ENCODE peak calls at places on chromosomes 13 and 19, in eight cellular contexts. One of them, this sample, is unnamed. For H3K27me3, the result is how much of the 10 kb centered on the place peaks cover.

GRCh38 chr19:32519023-32519422 is 62.0 kb upstream of the PDCD5 start:
- DNase-seq in lung: no peak
- DNase-seq in hepatocyte: no peak
- DNase-seq in AG04450: no peak
- DNase-seq in astrocyte: no peak
- DNase-seq in CD4-positive, alpha-beta T cell: no peak
- DNase-seq in psoas muscle: no peak
- DNase-seq in right lobe of liver: no peak
- DNase-seq in this sample: no peak

GRCh38 chr13:20049558-20050473 is 91.3 kb downstream of the ZMYM2 start:
- DNase-seq in lung: no peak
- DNase-seq in hepatocyte: no peak
- DNase-seq in AG04450: no peak
- DNase-seq in astrocyte: no peak
- DNase-seq in CD4-positive, alpha-beta T cell: no peak
- DNase-seq in psoas muscle: no peak
- DNase-seq in right lobe of liver: no peak
- DNase-seq in this sample: no peak

GRCh38 chr19:47786566-47786965 is 8.1 kb downstream of the SELENOW start:
- DNase-seq in lung: no peak
- DNase-seq in hepatocyte: no peak
- DNase-seq in AG04450: no peak
- DNase-seq in astrocyte: no peak
- DNase-seq in CD4-positive, alpha-beta T cell: no peak
- DNase-seq in psoas muscle: no peak
- DNase-seq in right lobe of liver: no peak
- DNase-seq in this sample: no peak

GRCh38 chr13:45527699-45528462 is 63.1 kb downstream of the COG3 start:
- DNase-seq in lung: no peak
- DNase-seq in hepatocyte: peak
- DNase-seq in AG04450: peak
- DNase-seq in astrocyte: no peak
- DNase-seq in CD4-positive, alpha-beta T cell: no peak
- DNase-seq in psoas muscle: no peak
- DNase-seq in right lobe of liver: no peak
- DNase-seq in this sample: peak

GRCh38 chr13:32023096-32023495 is 8.5 kb upstream of the FRY start:
- DNase-seq in lung: no peak
- DNase-seq in hepatocyte: no peak
- DNase-seq in AG04450: no peak
- DNase-seq in astrocyte: no peak
- DNase-seq in CD4-positive, alpha-beta T cell: no peak
- DNase-seq in psoas muscle: no peak
- DNase-seq in right lobe of liver: no peak
- DNase-seq in this sample: no peak

GRCh38 chr13:76980075-76980718 is 11.7 kb upstream of the CLN5 start:
- DNase-seq in lung: peak
- DNase-seq in hepatocyte: peak
- DNase-seq in AG04450: peak
- DNase-seq in astrocyte: peak
- DNase-seq in CD4-positive, alpha-beta T cell: peak
- DNase-seq in psoas muscle: peak
- DNase-seq in right lobe of liver: peak
- DNase-seq in this sample: peak

GRCh38 chr19:40525234-40526051 is 51.2 kb upstream of the SHKBP1 start:
- DNase-seq in lung: no peak
- DNase-seq in hepatocyte: no peak
- DNase-seq in AG04450: no peak
- DNase-seq in astrocyte: no peak
- DNase-seq in CD4-positive, alpha-beta T cell: no peak
- DNase-seq in psoas muscle: no peak
- DNase-seq in right lobe of liver: no peak
- DNase-seq in this sample: no peak

GRCh38 chr13:110116072-110116487 is 190.9 kb downstream of the COL4A1 start:
- DNase-seq in lung: peak
- DNase-seq in hepatocyte: peak
- DNase-seq in AG04450: no peak
- DNase-seq in astrocyte: no peak
- DNase-seq in CD4-positive, alpha-beta T cell: peak
- DNase-seq in psoas muscle: peak
- DNase-seq in right lobe of liver: peak
- DNase-seq in this sample: peak

GRCh38 chr19:49473868-49474544 is at the start of gene FLT3LG:
- DNase-seq in lung: peak
- DNase-seq in hepatocyte: peak
- DNase-seq in AG04450: no peak
- DNase-seq in astrocyte: no peak
- DNase-seq in CD4-positive, alpha-beta T cell: peak
- DNase-seq in psoas muscle: peak
- DNase-seq in right lobe of liver: peak
- DNase-seq in this sample: peak

GRCh38 chr13:75566658-75567057 is 17.1 kb downstream of the UCHL3 start:
- DNase-seq in lung: no peak
- DNase-seq in hepatocyte: peak
- DNase-seq in AG04450: no peak
- DNase-seq in astrocyte: peak
- DNase-seq in CD4-positive, alpha-beta T cell: no peak
- DNase-seq in psoas muscle: no peak
- DNase-seq in right lobe of liver: no peak
- DNase-seq in this sample: peak

GRCh38 chr13:90352763-90353162 is 994.7 kb upstream of the MIR17HG start:
- DNase-seq in lung: no peak
- DNase-seq in hepatocyte: no peak
- DNase-seq in AG04450: no peak
- DNase-seq in astrocyte: no peak
- DNase-seq in CD4-positive, alpha-beta T cell: no peak
- DNase-seq in psoas muscle: no peak
- DNase-seq in right lobe of liver: no peak
- DNase-seq in this sample: no peak

GRCh38 chr13:27276188-27276587 is 5.6 kb downstream of the RASL11A start:
- DNase-seq in lung: no peak
- DNase-seq in hepatocyte: no peak
- DNase-seq in AG04450: no peak
- DNase-seq in astrocyte: no peak
- DNase-seq in CD4-positive, alpha-beta T cell: no peak
- DNase-seq in psoas muscle: no peak
- DNase-seq in right lobe of liver: no peak
- DNase-seq in this sample: peak

GRCh38 chr19:44905437-44906160 is at the start of gene APOE:
- DNase-seq in lung: no peak
- DNase-seq in hepatocyte: peak
- DNase-seq in AG04450: no peak
- DNase-seq in astrocyte: no peak
- DNase-seq in CD4-positive, alpha-beta T cell: no peak
- DNase-seq in psoas muscle: no peak
- DNase-seq in right lobe of liver: peak
- DNase-seq in this sample: peak

DNA sequence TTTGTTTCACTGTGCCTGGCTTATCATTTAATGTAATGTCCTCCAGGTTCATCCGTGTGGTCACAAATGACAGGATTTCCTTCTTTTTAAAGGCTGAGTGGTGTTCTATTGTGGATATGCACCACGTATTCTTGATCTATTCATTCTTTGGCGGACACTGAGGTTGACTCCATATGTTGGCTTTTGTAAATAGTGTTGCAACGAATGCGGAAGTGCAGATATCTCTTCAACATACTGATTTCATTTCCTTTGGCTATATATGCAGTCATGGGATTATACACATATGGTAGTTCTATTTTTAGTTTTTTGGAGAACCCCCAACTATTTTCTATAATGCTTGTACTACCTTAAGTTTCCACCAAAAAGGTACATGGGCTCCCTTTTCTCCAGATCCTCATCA is 13.0 kb downstream of the OR7A5 start:
- DNase-seq in lung: no peak
- DNase-seq in hepatocyte: no peak
- DNase-seq in AG04450: no peak
- DNase-seq in astrocyte: no peak
- DNase-seq in CD4-positive, alpha-beta T cell: no peak
- DNase-seq in psoas muscle: no peak
- DNase-seq in right lobe of liver: no peak
- DNase-seq in this sample: no peak
- H3K27me3 ChIP-seq in lung: under half
- H3K27me3 ChIP-seq in hepatocyte: under half
- H3K27me3 ChIP-seq in AG04450: under half
- H3K27me3 ChIP-seq in astrocyte: under half
- H3K27me3 ChIP-seq in CD4-positive, alpha-beta T cell: under half
- H3K27me3 ChIP-seq in psoas muscle: under half
- H3K27me3 ChIP-seq in right lobe of liver: under half
- H3K27me3 ChIP-seq in this sample: under half

DNA sequence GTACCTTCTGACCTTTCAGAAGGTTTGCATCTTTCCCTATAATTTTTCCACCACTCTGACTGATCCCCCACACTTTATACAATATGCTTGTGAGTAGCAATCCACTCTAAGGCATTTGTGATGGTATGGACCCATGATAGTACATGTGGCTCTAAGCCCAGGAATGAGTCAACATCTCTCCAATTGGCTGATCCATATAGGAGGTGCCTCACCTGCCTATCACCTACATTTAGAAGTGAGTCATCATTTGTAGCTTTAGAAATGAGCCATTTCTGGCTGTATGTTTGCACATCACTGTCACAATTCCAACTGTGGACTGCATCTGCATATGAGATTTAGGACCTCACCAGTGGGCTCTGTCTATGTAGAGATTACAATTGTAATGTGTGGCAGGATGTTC is 133.1 kb upstream of the ZNF91 start:
- DNase-seq in lung: no peak
- DNase-seq in hepatocyte: no peak
- DNase-seq in AG04450: no peak
- DNase-seq in astrocyte: no peak
- DNase-seq in CD4-positive, alpha-beta T cell: no peak
- DNase-seq in psoas muscle: no peak
- DNase-seq in right lobe of liver: no peak
- DNase-seq in this sample: no peak
- H3K27me3 ChIP-seq in lung: under half
- H3K27me3 ChIP-seq in hepatocyte: under half
- H3K27me3 ChIP-seq in AG04450: under half
- H3K27me3 ChIP-seq in astrocyte: under half
- H3K27me3 ChIP-seq in CD4-positive, alpha-beta T cell: under half
- H3K27me3 ChIP-seq in psoas muscle: under half
- H3K27me3 ChIP-seq in right lobe of liver: under half
- H3K27me3 ChIP-seq in this sample: under half

DNA sequence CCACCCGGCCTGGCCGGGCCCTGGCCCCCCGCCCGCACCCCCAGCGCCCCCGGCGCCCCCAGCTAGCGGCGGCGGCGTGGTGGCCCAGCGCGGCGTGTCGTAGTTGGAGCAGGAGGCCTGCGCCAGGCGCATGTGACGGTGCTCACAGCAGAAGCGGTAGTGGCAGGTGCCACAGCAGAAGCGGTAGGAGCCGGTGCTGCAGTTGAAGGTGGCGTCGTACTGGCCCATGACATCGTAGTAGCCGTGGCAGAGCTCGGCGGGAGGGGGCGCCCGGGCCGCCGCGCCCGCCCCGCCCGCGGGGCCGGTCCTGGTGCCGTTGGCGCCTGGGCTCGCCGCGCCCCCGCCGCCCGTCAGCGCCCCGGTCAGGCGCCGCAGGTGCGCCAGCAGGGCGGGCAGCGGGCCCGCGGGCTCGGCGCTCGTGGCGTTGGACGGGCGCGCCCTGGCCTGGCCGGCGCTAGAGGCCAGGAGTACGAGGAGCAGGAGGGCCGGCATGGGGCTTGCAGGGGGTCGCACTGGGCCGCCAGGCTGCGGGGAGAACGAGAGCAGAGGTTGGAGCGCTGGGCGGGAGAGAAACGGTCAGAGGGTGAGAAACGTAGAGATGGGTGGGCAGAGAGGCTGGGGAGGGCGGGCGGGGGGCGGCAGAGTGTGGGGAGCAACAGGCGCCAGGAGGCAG is 592 bp downstream of the SHISA7 start:
- DNase-seq in lung: no peak
- DNase-seq in hepatocyte: no peak
- DNase-seq in AG04450: no peak
- DNase-seq in astrocyte: no peak
- DNase-seq in CD4-positive, alpha-beta T cell: no peak
- DNase-seq in psoas muscle: no peak
- DNase-seq in right lobe of liver: no peak
- DNase-seq in this sample: no peak
- H3K27me3 ChIP-seq in lung: under half
- H3K27me3 ChIP-seq in hepatocyte: half or more
- H3K27me3 ChIP-seq in AG04450: half or more
- H3K27me3 ChIP-seq in astrocyte: half or more
- H3K27me3 ChIP-seq in CD4-positive, alpha-beta T cell: half or more
- H3K27me3 ChIP-seq in psoas muscle: under half
- H3K27me3 ChIP-seq in right lobe of liver: under half
- H3K27me3 ChIP-seq in this sample: half or more

GRCh38 chr19:55206664-55207500 is 2.4 kb downstream of the PTPRH start:
- DNase-seq in lung: peak
- DNase-seq in hepatocyte: peak
- DNase-seq in AG04450: peak
- DNase-seq in astrocyte: peak
- DNase-seq in CD4-positive, alpha-beta T cell: no peak
- DNase-seq in psoas muscle: peak
- DNase-seq in right lobe of liver: peak
- DNase-seq in this sample: peak

GRCh38 chr19:55212447-55212846 is 3.1 kb upstream of the PTPRH start:
- DNase-seq in lung: no peak
- DNase-seq in hepatocyte: peak
- DNase-seq in AG04450: no peak
- DNase-seq in astrocyte: no peak
- DNase-seq in CD4-positive, alpha-beta T cell: no peak
- DNase-seq in psoas muscle: no peak
- DNase-seq in right lobe of liver: no peak
- DNase-seq in this sample: no peak

GRCh38 chr19:55210120-55210493 is 806 bp upstream of the PTPRH start:
- DNase-seq in lung: no peak
- DNase-seq in hepatocyte: peak
- DNase-seq in AG04450: peak
- DNase-seq in astrocyte: peak
- DNase-seq in CD4-positive, alpha-beta T cell: no peak
- DNase-seq in psoas muscle: no peak
- DNase-seq in right lobe of liver: no peak
- DNase-seq in this sample: peak

GRCh38 chr19:55208880-55209429 is 346 bp downstream of the PTPRH start:
- DNase-seq in lung: no peak
- DNase-seq in hepatocyte: no peak
- DNase-seq in AG04450: no peak
- DNase-seq in astrocyte: no peak
- DNase-seq in CD4-positive, alpha-beta T cell: no peak
- DNase-seq in psoas muscle: no peak
- DNase-seq in right lobe of liver: no peak
- DNase-seq in this sample: no peak

DNA sequence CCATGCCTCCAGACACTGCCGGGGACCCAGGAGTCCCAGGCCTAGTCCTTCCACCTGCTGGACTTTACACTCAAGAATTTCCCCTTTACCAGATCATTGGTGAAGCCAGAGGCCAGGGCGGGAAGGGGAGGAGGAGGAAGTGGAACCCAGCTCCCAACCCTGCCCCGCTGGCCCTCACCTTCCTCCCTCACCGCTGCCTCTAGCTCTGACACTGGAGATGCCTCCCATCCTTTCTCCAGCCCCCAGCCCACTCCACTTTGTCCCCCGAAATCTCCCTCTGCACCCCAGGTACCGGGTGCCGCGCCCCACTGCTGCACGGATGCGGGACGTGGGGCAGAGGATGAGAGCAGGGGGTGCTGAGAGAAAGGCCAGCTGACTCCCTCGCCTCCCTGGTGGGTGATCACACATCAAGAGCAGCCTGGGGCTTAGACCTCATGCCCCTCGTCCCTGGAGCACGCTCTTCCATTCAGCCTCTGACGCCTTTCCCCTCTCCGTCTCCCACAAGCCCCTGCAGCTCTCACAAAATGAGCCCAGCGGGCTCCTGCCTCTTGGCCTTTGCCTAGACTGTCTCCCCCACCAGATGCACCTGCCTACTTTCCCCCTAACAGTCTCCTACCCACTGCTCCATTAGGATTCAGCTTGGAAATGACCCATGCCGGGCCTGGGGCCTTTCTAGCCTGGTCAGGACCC is at the start of gene PTPRH:
- DNase-seq in lung: no peak
- DNase-seq in hepatocyte: peak
- DNase-seq in AG04450: no peak
- DNase-seq in astrocyte: no peak
- DNase-seq in CD4-positive, alpha-beta T cell: no peak
- DNase-seq in psoas muscle: no peak
- DNase-seq in right lobe of liver: no peak
- DNase-seq in this sample: no peak
- H3K27me3 ChIP-seq in lung: under half
- H3K27me3 ChIP-seq in hepatocyte: under half
- H3K27me3 ChIP-seq in AG04450: under half
- H3K27me3 ChIP-seq in astrocyte: under half
- H3K27me3 ChIP-seq in CD4-positive, alpha-beta T cell: under half
- H3K27me3 ChIP-seq in psoas muscle: under half
- H3K27me3 ChIP-seq in right lobe of liver: under half
- H3K27me3 ChIP-seq in this sample: under half

This sample was measured in adipocyte.